ENCODE peak calls at places on chromosomes 13 and 19, in ten cellular contexts. One of them, this sample, is unnamed.

GRCh38 chr19:5514001-5514400 is 53.8 kb downstream of the TINCR start:
- DNase-seq in GM12878: no peak
- DNase-seq in small intestine: no peak
- DNase-seq in heart right ventricle: no peak
- DNase-seq in CD8-positive, alpha-beta memory T cell: no peak
- DNase-seq in Peyer's patch: no peak
- DNase-seq in brain microvascular endothelial cell: no peak
- DNase-seq in fibroblast of lung: no peak
- DNase-seq in naive thymus-derived CD4-positive, alpha-beta T cell: no peak
- DNase-seq in psoas muscle: no peak
- DNase-seq in this sample: no peak

GRCh38 chr13:94537740-94538630 is 58.0 kb downstream of the TGDS start:
- DNase-seq in GM12878: no peak
- DNase-seq in fibroblast of lung: no peak
- DNase-seq in brain microvascular endothelial cell: no peak
- DNase-seq in heart right ventricle: no peak
- DNase-seq in naive thymus-derived CD4-positive, alpha-beta T cell: no peak
- DNase-seq in CD8-positive, alpha-beta memory T cell: no peak
- DNase-seq in small intestine: no peak
- DNase-seq in psoas muscle: no peak
- DNase-seq in Peyer's patch: no peak
- DNase-seq in this sample: no peak

GRCh38 chr13:26476111-26476743 is 81.3 kb upstream of the WASF3 start:
- DNase-seq in heart right ventricle: no peak
- DNase-seq in fibroblast of lung: peak; percentile 14
- DNase-seq in Peyer's patch: peak; percentile 53
- DNase-seq in CD8-positive, alpha-beta memory T cell: no peak
- DNase-seq in GM12878: no peak
- DNase-seq in psoas muscle: peak; percentile 82
- DNase-seq in small intestine: no peak
- DNase-seq in naive thymus-derived CD4-positive, alpha-beta T cell: no peak
- DNase-seq in brain microvascular endothelial cell: peak; percentile 38
- DNase-seq in this sample: no peak

GRCh38 chr13:24251525-24251924 is 57.9 kb upstream of the C1QTNF9 start:
- DNase-seq in CD8-positive, alpha-beta memory T cell: peak; percentile 78
- DNase-seq in fibroblast of lung: no peak
- DNase-seq in small intestine: peak; percentile 61
- DNase-seq in brain microvascular endothelial cell: no peak
- DNase-seq in psoas muscle: no peak
- DNase-seq in Peyer's patch: no peak
- DNase-seq in heart right ventricle: no peak
- DNase-seq in GM12878: no peak
- DNase-seq in naive thymus-derived CD4-positive, alpha-beta T cell: peak; percentile 81
- DNase-seq in this sample: no peak

GRCh38 chr19:46875657-46876056 is 14.9 kb downstream of the ARHGAP35 start:
- DNase-seq in heart right ventricle: no peak
- DNase-seq in fibroblast of lung: no peak
- DNase-seq in naive thymus-derived CD4-positive, alpha-beta T cell: no peak
- DNase-seq in psoas muscle: no peak
- DNase-seq in brain microvascular endothelial cell: no peak
- DNase-seq in small intestine: no peak
- DNase-seq in GM12878: no peak
- DNase-seq in CD8-positive, alpha-beta memory T cell: no peak
- DNase-seq in Peyer's patch: no peak
- DNase-seq in this sample: no peak

GRCh38 chr13:62119739-62120700 is 704.4 kb upstream of the PCDH20 start:
- DNase-seq in GM12878: no peak
- DNase-seq in small intestine: no peak
- DNase-seq in naive thymus-derived CD4-positive, alpha-beta T cell: no peak
- DNase-seq in brain microvascular endothelial cell: no peak
- DNase-seq in psoas muscle: no peak
- DNase-seq in Peyer's patch: no peak
- DNase-seq in heart right ventricle: no peak
- DNase-seq in fibroblast of lung: peak; percentile 47
- DNase-seq in CD8-positive, alpha-beta memory T cell: no peak
- DNase-seq in this sample: no peak

GRCh38 chr19:7191946-7192691 is 102.1 kb downstream of the INSR start:
- DNase-seq in brain microvascular endothelial cell: no peak
- DNase-seq in heart right ventricle: no peak
- DNase-seq in psoas muscle: no peak
- DNase-seq in CD8-positive, alpha-beta memory T cell: peak; percentile 19
- DNase-seq in small intestine: no peak
- DNase-seq in GM12878: no peak
- DNase-seq in naive thymus-derived CD4-positive, alpha-beta T cell: peak; percentile 62
- DNase-seq in Peyer's patch: no peak
- DNase-seq in fibroblast of lung: no peak
- DNase-seq in this sample: no peak

GRCh38 chr13:47816835-47817234 is 184.2 kb downstream of the SUCLA2 start:
- DNase-seq in GM12878: no peak
- DNase-seq in psoas muscle: no peak
- DNase-seq in heart right ventricle: no peak
- DNase-seq in small intestine: no peak
- DNase-seq in CD8-positive, alpha-beta memory T cell: no peak
- DNase-seq in fibroblast of lung: no peak
- DNase-seq in brain microvascular endothelial cell: no peak
- DNase-seq in naive thymus-derived CD4-positive, alpha-beta T cell: no peak
- DNase-seq in Peyer's patch: no peak
- DNase-seq in this sample: no peak

GRCh38 chr13:37914781-37915391 is 45.3 kb upstream of the TRPC4 start:
- DNase-seq in GM12878: no peak
- DNase-seq in brain microvascular endothelial cell: peak; percentile 15
- DNase-seq in heart right ventricle: no peak
- DNase-seq in psoas muscle: no peak
- DNase-seq in CD8-positive, alpha-beta memory T cell: no peak
- DNase-seq in Peyer's patch: no peak
- DNase-seq in naive thymus-derived CD4-positive, alpha-beta T cell: no peak
- DNase-seq in small intestine: no peak
- DNase-seq in fibroblast of lung: peak; percentile 10
- DNase-seq in this sample: no peak

GRCh38 chr19:46297700-46298476 is 1.0 kb downstream of the HIF3A start:
- DNase-seq in Peyer's patch: peak; percentile 67
- DNase-seq in GM12878: no peak
- DNase-seq in fibroblast of lung: peak; percentile 92
- DNase-seq in psoas muscle: peak; percentile 91
- DNase-seq in naive thymus-derived CD4-positive, alpha-beta T cell: no peak
- DNase-seq in heart right ventricle: peak; percentile 89
- DNase-seq in CD8-positive, alpha-beta memory T cell: no peak
- DNase-seq in small intestine: peak; percentile 15
- DNase-seq in brain microvascular endothelial cell: no peak
- DNase-seq in this sample: peak; percentile 65

GRCh38 chr13:31334994-31335549 is 135.3 kb downstream of the B3GLCT start:
- DNase-seq in heart right ventricle: no peak
- DNase-seq in brain microvascular endothelial cell: no peak
- DNase-seq in CD8-positive, alpha-beta memory T cell: no peak
- DNase-seq in Peyer's patch: no peak
- DNase-seq in psoas muscle: no peak
- DNase-seq in fibroblast of lung: no peak
- DNase-seq in GM12878: no peak
- DNase-seq in small intestine: peak; percentile 5
- DNase-seq in naive thymus-derived CD4-positive, alpha-beta T cell: no peak
- DNase-seq in this sample: no peak

GRCh38 chr19:36041831-36042230 is 9.2 kb upstream of the CLIP3 start:
- DNase-seq in small intestine: no peak
- DNase-seq in heart right ventricle: no peak
- DNase-seq in CD8-positive, alpha-beta memory T cell: no peak
- DNase-seq in fibroblast of lung: peak; percentile 79
- DNase-seq in psoas muscle: no peak
- DNase-seq in naive thymus-derived CD4-positive, alpha-beta T cell: no peak
- DNase-seq in Peyer's patch: no peak
- DNase-seq in brain microvascular endothelial cell: peak; percentile 55
- DNase-seq in GM12878: no peak
- DNase-seq in this sample: no peak

GRCh38 chr19:1340681-1341469 is 42.8 kb upstream of the NDUFS7 start:
- DNase-seq in fibroblast of lung: no peak
- DNase-seq in heart right ventricle: no peak
- DNase-seq in psoas muscle: no peak
- DNase-seq in naive thymus-derived CD4-positive, alpha-beta T cell: no peak
- DNase-seq in GM12878: no peak
- DNase-seq in CD8-positive, alpha-beta memory T cell: no peak
- DNase-seq in Peyer's patch: no peak
- DNase-seq in brain microvascular endothelial cell: no peak
- DNase-seq in small intestine: no peak
- DNase-seq in this sample: no peak

GRCh38 chr19:46736544-46737274 is 9.1 kb upstream of the FKRP start:
- DNase-seq in fibroblast of lung: no peak
- DNase-seq in GM12878: no peak
- DNase-seq in brain microvascular endothelial cell: no peak
- DNase-seq in Peyer's patch: no peak
- DNase-seq in psoas muscle: peak; percentile 66
- DNase-seq in CD8-positive, alpha-beta memory T cell: no peak
- DNase-seq in small intestine: no peak
- DNase-seq in naive thymus-derived CD4-positive, alpha-beta T cell: no peak
- DNase-seq in heart right ventricle: peak; percentile 70
- DNase-seq in this sample: no peak

GRCh38 chr19:38838208-38838985 is 6.8 kb upstream of the ECH1 start:
- DNase-seq in heart right ventricle: no peak
- DNase-seq in CD8-positive, alpha-beta memory T cell: no peak
- DNase-seq in Peyer's patch: no peak
- DNase-seq in naive thymus-derived CD4-positive, alpha-beta T cell: no peak
- DNase-seq in brain microvascular endothelial cell: no peak
- DNase-seq in fibroblast of lung: no peak
- DNase-seq in GM12878: no peak
- DNase-seq in psoas muscle: peak; percentile 52
- DNase-seq in small intestine: peak; percentile 28
- DNase-seq in this sample: no peak

GRCh38 chr19:38837304-38837626 is 5.7 kb upstream of the ECH1 start:
- DNase-seq in heart right ventricle: no peak
- DNase-seq in small intestine: no peak
- DNase-seq in psoas muscle: peak; percentile 6
- DNase-seq in naive thymus-derived CD4-positive, alpha-beta T cell: no peak
- DNase-seq in Peyer's patch: no peak
- DNase-seq in fibroblast of lung: no peak
- DNase-seq in GM12878: no peak
- DNase-seq in CD8-positive, alpha-beta memory T cell: no peak
- DNase-seq in brain microvascular endothelial cell: no peak
- DNase-seq in this sample: no peak

GRCh38 chr19:38838986-38839761 is 7.6 kb upstream of the ECH1 start:
- DNase-seq in brain microvascular endothelial cell: no peak
- DNase-seq in heart right ventricle: no peak
- DNase-seq in CD8-positive, alpha-beta memory T cell: no peak
- DNase-seq in Peyer's patch: no peak
- DNase-seq in psoas muscle: peak; percentile 39
- DNase-seq in naive thymus-derived CD4-positive, alpha-beta T cell: no peak
- DNase-seq in fibroblast of lung: no peak
- DNase-seq in GM12878: no peak
- DNase-seq in small intestine: no peak
- DNase-seq in this sample: no peak

GRCh38 chr19:38836438-38837303 is 5.1 kb upstream of the ECH1 start:
- DNase-seq in Peyer's patch: no peak
- DNase-seq in psoas muscle: peak; percentile 53
- DNase-seq in heart right ventricle: no peak
- DNase-seq in fibroblast of lung: no peak
- DNase-seq in brain microvascular endothelial cell: no peak
- DNase-seq in GM12878: no peak
- DNase-seq in CD8-positive, alpha-beta memory T cell: no peak
- DNase-seq in naive thymus-derived CD4-positive, alpha-beta T cell: no peak
- DNase-seq in small intestine: no peak
- DNase-seq in this sample: no peak

GRCh38 chr19:38837656-38838121 is 6.1 kb upstream of the ECH1 start:
- DNase-seq in CD8-positive, alpha-beta memory T cell: no peak
- DNase-seq in small intestine: no peak
- DNase-seq in fibroblast of lung: no peak
- DNase-seq in naive thymus-derived CD4-positive, alpha-beta T cell: no peak
- DNase-seq in GM12878: no peak
- DNase-seq in brain microvascular endothelial cell: no peak
- DNase-seq in Peyer's patch: no peak
- DNase-seq in heart right ventricle: no peak
- DNase-seq in psoas muscle: peak; percentile 20
- DNase-seq in this sample: no peak
- H3K27ac ChIP-seq in CD8-positive, alpha-beta memory T cell: no peak overlapping the region
- H3K27ac ChIP-seq in small intestine: peak overlapping the region; percentile 8
- H3K27ac ChIP-seq in fibroblast of lung: no peak overlapping the region
- H3K27ac ChIP-seq in naive thymus-derived CD4-positive, alpha-beta T cell: no peak overlapping the region
- H3K27ac ChIP-seq in GM12878: no peak overlapping the region
- H3K27ac ChIP-seq in brain microvascular endothelial cell: no peak overlapping the region
- H3K27ac ChIP-seq in Peyer's patch: peak overlapping the region; percentile 45
- H3K27ac ChIP-seq in heart right ventricle: peak overlapping the region; percentile 8
- H3K27ac ChIP-seq in psoas muscle: peak overlapping the region; percentile 99
- H3K27ac ChIP-seq in this sample: no peak overlapping the region

GRCh38 chr19:49515767-49516166 is 3.3 kb downstream of the FCGRT start:
- DNase-seq in psoas muscle: peak; percentile 76
- DNase-seq in small intestine: peak; percentile 75
- DNase-seq in GM12878: no peak
- DNase-seq in fibroblast of lung: peak; percentile 41
- DNase-seq in CD8-positive, alpha-beta memory T cell: no peak
- DNase-seq in Peyer's patch: peak; percentile 55
- DNase-seq in brain microvascular endothelial cell: no peak
- DNase-seq in heart right ventricle: peak; percentile 40
- DNase-seq in naive thymus-derived CD4-positive, alpha-beta T cell: no peak
- DNase-seq in this sample: no peak
- H3K27ac ChIP-seq in psoas muscle: no peak overlapping the region
- H3K27ac ChIP-seq in small intestine: peak overlapping the region; percentile 60
- H3K27ac ChIP-seq in GM12878: no peak overlapping the region
- H3K27ac ChIP-seq in fibroblast of lung: no peak overlapping the region
- H3K27ac ChIP-seq in CD8-positive, alpha-beta memory T cell: no peak overlapping the region
- H3K27ac ChIP-seq in Peyer's patch: peak overlapping the region; percentile 61
- H3K27ac ChIP-seq in brain microvascular endothelial cell: no peak overlapping the region
- H3K27ac ChIP-seq in heart right ventricle: peak overlapping the region; percentile 55
- H3K27ac ChIP-seq in naive thymus-derived CD4-positive, alpha-beta T cell: no peak overlapping the region
- H3K27ac ChIP-seq in this sample: no peak overlapping the region

DNA sequence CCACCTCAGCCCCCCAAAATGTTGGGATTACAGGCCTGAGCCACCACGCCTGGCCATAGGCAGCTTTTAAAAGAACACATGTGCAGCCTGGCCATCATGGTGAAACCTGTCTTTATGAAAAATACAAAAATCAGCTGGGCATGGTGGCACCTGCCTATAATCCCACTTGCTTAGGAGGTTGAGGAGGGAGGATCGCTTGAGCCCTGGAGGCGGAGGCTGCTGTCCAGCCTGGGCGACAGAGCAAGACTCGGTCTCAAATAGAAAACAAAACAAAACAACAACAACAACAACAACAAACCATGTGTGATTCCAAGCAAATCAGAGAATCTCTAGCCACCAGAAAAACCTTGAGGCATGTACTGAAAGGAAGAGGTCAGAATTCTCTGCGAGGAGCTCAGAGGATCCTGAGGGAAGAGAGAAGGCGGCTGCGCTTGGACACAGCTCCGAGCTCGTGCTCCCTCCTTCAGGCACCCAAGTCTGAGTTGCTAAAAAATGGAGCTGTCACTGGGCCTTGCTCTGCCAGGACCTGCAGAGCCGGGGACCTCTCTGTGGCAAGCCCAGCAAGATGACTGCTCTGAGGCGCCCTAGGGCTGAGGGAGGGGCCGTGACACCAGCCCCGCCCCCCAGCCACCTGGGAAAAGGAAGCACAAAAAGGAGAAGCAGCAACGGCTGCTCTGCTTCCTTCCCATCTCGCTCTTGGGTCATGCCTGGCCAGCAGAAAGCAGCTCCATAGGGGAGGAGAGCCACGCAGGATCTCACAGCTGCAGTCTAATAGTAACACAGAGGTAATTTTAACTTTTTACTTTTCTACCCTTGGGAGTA is at the start of gene ARL11:
- DNase-seq in heart right ventricle: peak; percentile 60
- DNase-seq in Peyer's patch: peak; percentile 74
- DNase-seq in CD8-positive, alpha-beta memory T cell: no peak
- DNase-seq in GM12878: peak; percentile 39
- DNase-seq in small intestine: peak; percentile 69
- DNase-seq in psoas muscle: peak; percentile 75
- DNase-seq in fibroblast of lung: no peak
- DNase-seq in naive thymus-derived CD4-positive, alpha-beta T cell: peak; percentile 47
- DNase-seq in brain microvascular endothelial cell: no peak
- DNase-seq in this sample: peak; percentile 79
- H3K27ac ChIP-seq in heart right ventricle: peak within 1 kb of the TSS; percentile 62
- H3K27ac ChIP-seq in Peyer's patch: peak within 1 kb of the TSS; percentile 38
- H3K27ac ChIP-seq in CD8-positive, alpha-beta memory T cell: peak within 1 kb of the TSS; percentile 16
- H3K27ac ChIP-seq in GM12878: peak within 1 kb of the TSS; percentile 64
- H3K27ac ChIP-seq in small intestine: peak within 1 kb of the TSS; percentile 9
- H3K27ac ChIP-seq in psoas muscle: no peak within 1 kb of the TSS
- H3K27ac ChIP-seq in fibroblast of lung: no peak within 1 kb of the TSS
- H3K27ac ChIP-seq in naive thymus-derived CD4-positive, alpha-beta T cell: no peak within 1 kb of the TSS
- H3K27ac ChIP-seq in brain microvascular endothelial cell: no peak within 1 kb of the TSS
- H3K27ac ChIP-seq in this sample: no peak within 1 kb of the TSS

GRCh38 chr19:53908106-53908932 is 759 bp upstream of the CACNG7 start:
- DNase-seq in GM12878: no peak
- DNase-seq in psoas muscle: peak; percentile 59
- DNase-seq in fibroblast of lung: peak; percentile 40
- DNase-seq in CD8-positive, alpha-beta memory T cell: no peak
- DNase-seq in Peyer's patch: no peak
- DNase-seq in heart right ventricle: peak; percentile 24
- DNase-seq in brain microvascular endothelial cell: peak; percentile 30
- DNase-seq in naive thymus-derived CD4-positive, alpha-beta T cell: peak; percentile 32
- DNase-seq in small intestine: no peak
- DNase-seq in this sample: peak; percentile 32
- H3K27ac ChIP-seq in GM12878: no peak overlapping the region
- H3K27ac ChIP-seq in psoas muscle: no peak overlapping the region
- H3K27ac ChIP-seq in fibroblast of lung: no peak overlapping the region
- H3K27ac ChIP-seq in CD8-positive, alpha-beta memory T cell: no peak overlapping the region
- H3K27ac ChIP-seq in Peyer's patch: no peak overlapping the region
- H3K27ac ChIP-seq in heart right ventricle: no peak overlapping the region
- H3K27ac ChIP-seq in brain microvascular endothelial cell: no peak overlapping the region
- H3K27ac ChIP-seq in naive thymus-derived CD4-positive, alpha-beta T cell: no peak overlapping the region
- H3K27ac ChIP-seq in small intestine: no peak overlapping the region
- H3K27ac ChIP-seq in this sample: no peak overlapping the region